ENCODE peak calls at places on chromosomes 16 and 17, in seven cellular contexts. Q, X, P, V, S, Z and D are unnamed samples.

GRCh38 chr17:4395111-4395478 is 28.6 kb upstream of the UBE2G1 start:
- DNase-seq in Q (no peak), X (no peak), P (no peak), V (no peak), S (no peak), Z (no peak), D (no peak)

GRCh38 chr17:49031965-49032928 is 35.1 kb downstream of the IGF2BP1 start:
- DNase-seq in Q (no peak), X (peak), P (peak), V (no peak), S (peak), Z (peak), D (no peak)

GRCh38 chr16:84665843-84666242 is 17.5 kb downstream of the KLHL36 start:
- DNase-seq in Q (no peak), X (no peak), P (no peak), V (no peak), S (no peak), Z (no peak), D (no peak)

GRCh38 chr16:80518436-80518835 is 22.4 kb upstream of the DYNLRB2 start:
- DNase-seq in Q (no peak), X (no peak), P (no peak), V (no peak), S (no peak), Z (no peak), D (no peak)

GRCh38 chr17:55072910-55073309 is 104.3 kb downstream of the STXBP4 start:
- DNase-seq in Q (no peak), X (no peak), P (no peak), V (no peak), S (no peak), Z (no peak), D (no peak)

GRCh38 chr17:41772586-41773189 is 13.8 kb downstream of the JUP start:
- DNase-seq in Q (no peak), X (no peak), P (no peak), V (no peak), S (no peak), Z (no peak), D (no peak)

GRCh38 chr17:79645022-79645776 is 34.3 kb upstream of the RBFOX3 start:
- DNase-seq in Q (no peak), X (no peak), P (no peak), V (peak), S (no peak), Z (no peak), D (no peak)

GRCh38 chr17:43020789-43021738 is 1.1 kb downstream of the VAT1 start:
- DNase-seq in Q (peak), X (peak), P (no peak), V (peak), S (peak), Z (no peak), D (no peak)

GRCh38 chr17:1939979-1940809 is 84.9 kb downstream of the RTN4RL1 start:
- DNase-seq in Q (no peak), X (no peak), P (no peak), V (no peak), S (no peak), Z (no peak), D (no peak)

GRCh38 chr16:80253741-80254140 is 287.1 kb upstream of the DYNLRB2 start:
- DNase-seq in Q (no peak), X (no peak), P (no peak), V (no peak), S (no peak), Z (no peak), D (no peak)

GRCh38 chr17:1484586-1485310 is 7.7 kb downstream of the MYO1C start:
- DNase-seq in Q (peak), X (no peak), P (no peak), V (no peak), S (no peak), Z (no peak), D (no peak)

GRCh38 chr17:69388791-69389442 is 25.6 kb upstream of the MAP2K6 start:
- DNase-seq in Q (no peak), X (no peak), P (no peak), V (no peak), S (no peak), Z (no peak), D (no peak)